ENCODE peak calls at places on chromosomes 2 and 18, in four cellular contexts. S, G, L and B are unnamed samples.

GRCh38 chr2:223537669-223538601 is 64.2 kb downstream of the SCG2 start:
- DNase-seq in S (no peak), G (no peak), L (no peak), B (no peak)

GRCh38 chr2:168443818-168444217 is 12.3 kb upstream of the CERS6 start:
- DNase-seq in S (no peak), G (no peak), L (no peak), B (no peak)

GRCh38 chr18:35646449-35646848 is 64.9 kb downstream of the GALNT1 start:
- DNase-seq in S (no peak), G (no peak), L (no peak), B (no peak)

GRCh38 chr2:241754042-241754441 is 19.6 kb downstream of the D2HGDH start:
- DNase-seq in S (no peak), G (no peak), L (no peak), B (no peak)

GRCh38 chr2:188475945-188476344 is 184.3 kb downstream of the GULP1 start:
- DNase-seq in S (no peak), G (no peak), L (no peak), B (peak; percentile 17)

GRCh38 chr2:215015421-215015820 is 123.0 kb downstream of the ABCA12 start:
- DNase-seq in S (no peak), G (no peak), L (no peak), B (no peak)

GRCh38 chr18:74498712-74499629 is 2.8 kb downstream of the CNDP2 start:
- DNase-seq in S (peak; percentile 65), G (no peak), L (peak; percentile 56), B (no peak)

GRCh38 chr18:65941482-65941881 is 190.7 kb downstream of the CDH7 start:
- DNase-seq in S (no peak), G (no peak), L (no peak), B (no peak)

GRCh38 chr2:45024600-45025291 is 15.5 kb upstream of the SIX2 start:
- DNase-seq in S (peak; percentile 26), G (no peak), L (no peak), B (no peak)

GRCh38 chr2:74384051-74384450 is 3.9 kb upstream of the DCTN1 start:
- DNase-seq in S (no peak), G (no peak), L (no peak), B (no peak)

DNA sequence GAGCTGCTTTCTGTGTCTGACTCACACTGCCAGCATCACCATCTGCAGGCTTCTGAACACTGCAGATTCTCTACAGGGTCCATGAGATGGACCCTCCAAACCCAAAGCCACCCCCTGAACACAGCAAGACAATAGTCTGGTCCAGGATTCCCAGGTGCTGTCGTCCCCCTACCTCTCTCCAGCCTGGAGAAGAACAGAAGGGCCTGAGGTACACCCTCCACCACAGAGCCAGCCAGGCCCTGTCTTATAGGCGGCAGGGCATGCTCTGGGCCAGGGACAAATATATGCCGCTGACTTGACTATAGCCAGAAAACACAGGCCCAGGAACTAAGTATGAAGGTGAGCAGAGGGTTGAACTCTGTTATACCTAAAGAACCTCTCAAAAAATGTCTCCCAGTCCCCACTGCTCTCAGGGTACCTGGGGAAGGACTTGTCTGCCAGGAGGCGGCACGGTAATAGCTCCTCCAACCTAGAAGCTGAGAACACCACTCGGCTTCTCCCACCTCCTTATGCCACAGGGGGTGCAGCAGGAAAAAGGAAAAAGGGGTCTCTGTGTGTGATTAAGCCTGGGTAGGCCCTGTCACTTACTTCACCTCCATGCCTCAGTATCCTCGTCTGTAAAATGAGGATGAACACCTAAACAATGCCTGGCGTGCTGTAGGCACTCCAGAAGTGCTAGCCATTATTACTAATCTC is 76.4 kb downstream of the EMX1 start:
- DNase-seq in S (no peak), G (no peak), L (no peak), B (no peak)
- TF ChIP-seq USF2 in S (no peak), G (no peak), L (no peak), B (no peak)

DNA sequence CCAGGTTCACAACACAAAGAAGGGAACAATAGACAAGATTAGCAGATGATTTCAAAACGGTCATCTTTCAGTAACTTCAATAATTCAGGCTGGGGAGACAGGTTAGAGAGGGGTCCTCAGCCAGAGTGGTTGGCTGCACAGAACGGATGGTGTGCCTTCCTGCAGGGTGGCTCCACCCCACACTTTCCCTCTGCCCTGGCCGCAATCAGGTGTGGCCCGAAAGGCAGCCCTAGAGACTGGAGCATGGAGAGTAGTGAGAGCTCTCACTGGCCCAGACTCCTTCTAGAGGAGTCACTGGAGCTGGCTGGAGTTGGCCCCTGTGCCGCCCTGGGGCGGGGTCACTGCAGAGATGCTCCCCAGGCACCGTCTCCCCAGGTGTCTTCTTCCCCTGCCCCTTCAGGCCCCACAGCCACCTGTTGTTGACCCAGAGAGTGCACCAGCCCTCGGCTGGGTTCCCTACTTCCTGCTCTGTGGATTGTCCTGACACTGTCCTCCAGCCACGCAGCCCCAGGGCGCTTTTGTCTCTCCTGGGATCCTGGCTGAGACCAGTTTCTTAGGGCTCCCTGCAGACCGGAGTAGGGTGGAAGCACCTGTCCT is 126.8 kb downstream of the PXDN start:
- DNase-seq in S (no peak), G (no peak), L (no peak), B (no peak)
- TF ChIP-seq USF1 in S (no peak), G (no peak), L (no peak), B (no peak)

GRCh38 chr2:54106631-54107454 is 8.6 kb upstream of the ACYP2 start:
- DNase-seq in S (peak; percentile 50), G (no peak), L (no peak), B (peak; percentile 59)
- TF ChIP-seq USF2 in S (no peak), G (no peak), L (no peak), B (no peak)

GRCh38 chr2:65715328-65715727 is 282.9 kb upstream of the SPRED2 start:
- DNase-seq in S (no peak), G (no peak), L (no peak), B (no peak)

GRCh38 chr2:65710779-65711295 is 278.4 kb upstream of the SPRED2 start:
- DNase-seq in S (peak; percentile 28), G (no peak), L (no peak), B (no peak)

GRCh38 chr2:65710356-65710755 is 278.0 kb upstream of the SPRED2 start:
- DNase-seq in S (no peak), G (no peak), L (no peak), B (no peak)

GRCh38 chr2:65708129-65708528 is 275.7 kb upstream of the SPRED2 start:
- DNase-seq in S (no peak), G (no peak), L (no peak), B (no peak)

GRCh38 chr2:65711863-65712262 is 279.5 kb upstream of the SPRED2 start:
- DNase-seq in S (no peak), G (no peak), L (no peak), B (no peak)
- TF ChIP-seq USF1 in S (no peak), G (no peak), L (no peak), B (no peak)

GRCh38 chr2:24721470-24721869 is 71.7 kb downstream of the PTRHD1 start:
- DNase-seq in S (no peak), G (no peak), L (peak; percentile 45), B (peak; percentile 59)
- TF ChIP-seq USF2 in S (no peak), G (no peak), L (no peak), B (no peak)

DNA sequence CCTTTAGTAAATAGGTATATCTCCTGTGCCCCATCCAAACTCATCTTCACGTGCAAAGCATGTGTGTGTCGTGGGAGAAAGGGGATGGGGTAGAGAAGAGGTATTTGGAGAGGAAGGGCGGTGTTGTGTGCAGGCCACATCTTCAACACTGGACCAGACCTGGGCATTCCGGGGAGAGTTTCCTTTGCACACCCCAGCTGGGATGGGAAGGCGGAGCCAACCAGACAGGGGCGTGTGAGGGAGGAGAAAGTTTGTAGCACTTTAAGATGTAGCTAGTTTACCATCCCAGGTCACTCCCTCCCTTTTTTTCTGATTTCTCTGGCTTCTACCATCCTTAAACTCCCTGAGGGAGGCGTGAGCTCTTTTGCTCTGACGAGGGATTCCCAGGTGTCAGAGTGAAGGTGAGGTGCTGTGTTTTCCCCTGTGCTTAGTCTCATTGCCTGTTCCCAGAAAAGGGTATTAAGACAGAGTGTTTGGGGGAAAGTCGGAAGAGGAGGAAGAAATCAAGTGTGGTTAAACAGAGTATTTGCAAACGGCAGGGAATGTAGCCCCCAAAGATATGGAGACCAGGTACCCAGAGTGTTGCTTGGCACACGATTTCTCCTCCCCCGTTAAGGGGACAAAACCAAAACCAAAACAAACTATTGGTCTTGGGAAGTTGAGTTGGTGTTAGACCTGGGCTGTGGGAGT is 1.6 kb downstream of the SETBP1 start:
- DNase-seq in S (no peak), G (peak; percentile 53), L (no peak), B (no peak)
- TF ChIP-seq USF1 in S (no peak), G (no peak), L (no peak), B (no peak)

DNA sequence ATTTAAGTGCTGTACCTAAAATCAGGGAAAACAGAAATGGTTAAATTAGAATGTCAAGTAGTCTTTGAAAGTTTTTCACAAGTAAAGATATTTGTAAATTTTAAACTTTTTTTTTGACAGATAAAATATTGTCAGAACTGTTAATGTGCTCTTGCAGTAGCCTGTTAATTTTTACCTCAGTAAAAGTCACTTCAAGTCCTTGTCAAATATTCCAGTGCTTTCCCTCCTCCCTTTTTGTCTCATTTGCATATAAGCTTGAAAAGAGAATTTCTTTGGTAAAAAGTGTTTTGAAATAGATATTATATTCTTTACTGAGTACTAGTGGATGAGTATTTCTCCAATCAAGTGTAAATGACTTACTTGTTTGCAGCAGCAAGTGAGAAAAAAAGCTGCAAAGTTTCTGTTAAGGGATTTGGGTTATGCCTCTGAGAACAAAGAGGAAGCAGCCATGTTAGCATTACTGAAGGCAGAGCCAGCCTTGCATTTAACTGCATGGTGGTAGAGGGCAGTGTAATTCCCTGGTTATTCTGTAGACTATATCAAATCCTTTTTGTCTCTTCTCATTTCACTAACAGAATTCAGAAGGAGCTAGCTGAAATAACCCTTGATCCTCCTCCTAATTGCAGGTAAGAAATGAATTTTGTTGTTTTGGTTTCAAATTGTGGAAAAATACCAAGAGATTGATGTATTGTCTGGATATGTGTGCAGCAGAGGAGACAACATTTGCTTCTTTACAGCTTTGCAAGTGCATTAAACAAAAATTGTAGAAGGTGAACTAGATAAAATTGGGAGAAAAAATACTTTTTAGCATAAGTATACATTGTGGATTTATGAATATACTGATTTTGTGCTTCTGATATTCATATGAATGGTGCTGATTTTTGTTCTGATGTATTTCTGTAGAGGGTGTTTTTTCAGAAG is 3.3 kb downstream of the UBE2E3 start:
- DNase-seq in S (peak; percentile 55), G (no peak), L (no peak), B (peak; percentile 50)
- TF ChIP-seq USF2 in S (no peak), G (no peak), L (no peak), B (no peak)

DNA sequence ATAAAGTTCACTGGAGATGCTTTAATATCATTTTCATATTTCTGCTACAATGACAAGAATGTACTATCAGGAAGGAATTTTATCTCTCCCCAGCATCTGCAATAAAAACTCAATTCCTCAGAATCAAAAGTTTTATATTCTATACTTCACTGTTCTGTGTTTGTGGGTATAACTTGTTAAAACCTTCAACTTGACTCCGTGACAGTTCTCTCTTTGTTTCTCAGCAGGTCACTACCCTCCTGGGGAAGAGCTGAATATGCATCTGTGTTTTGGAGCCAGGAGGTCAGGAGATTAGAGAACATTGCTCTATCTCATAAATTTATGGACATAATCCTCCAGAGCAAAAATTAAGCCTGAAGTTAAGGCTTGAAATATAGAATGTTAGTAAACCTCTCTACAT is 411.4 kb downstream of the TRIB2 start:
- DNase-seq in S (no peak), G (no peak), L (no peak), B (no peak)
- TF ChIP-seq USF1 in S (no peak), G (no peak), L (no peak), B (no peak)